ENCODE peak calls at places on chromosome 17, in ten cellular contexts. One of them, this sample, is unnamed.
A peak's percentile ranks its signal among the peaks of the same experiment; 100 is the strongest.

GRCh38 chr17:7173687-7174602 is 5.2 kb downstream of the ASGR1 start:
- DNase-seq in fibroblast of lung: peak; percentile 27
- DNase-seq in HFFc6: no peak
- DNase-seq in GM04503: no peak
- DNase-seq in lung: peak; percentile 58
- DNase-seq in SJSA1: no peak
- DNase-seq in lower leg skin: peak; percentile 44
- DNase-seq in gastrocnemius medialis: no peak
- DNase-seq in activated T-cell treated with anti-CD3 and anti-CD28 coated beads for 24 hours: peak; percentile 35
- DNase-seq in fibroblast of the conjunctiva: no peak
- DNase-seq in this sample: peak; percentile 96

GRCh38 chr17:41324180-41325075 is 8.9 kb upstream of the KRTAP17-1 start:
- DNase-seq in fibroblast of lung: no peak
- DNase-seq in activated T-cell treated with anti-CD3 and anti-CD28 coated beads for 24 hours: no peak
- DNase-seq in lower leg skin: no peak
- DNase-seq in HFFc6: no peak
- DNase-seq in lung: no peak
- DNase-seq in gastrocnemius medialis: no peak
- DNase-seq in SJSA1: no peak
- DNase-seq in fibroblast of the conjunctiva: no peak
- DNase-seq in GM04503: no peak
- DNase-seq in this sample: peak; percentile 79

GRCh38 chr17:44628234-44629188 is 27.8 kb upstream of the MEIOC start:
- DNase-seq in lung: no peak
- DNase-seq in SJSA1: no peak
- DNase-seq in gastrocnemius medialis: no peak
- DNase-seq in fibroblast of lung: peak; percentile 40
- DNase-seq in HFFc6: no peak
- DNase-seq in GM04503: no peak
- DNase-seq in activated T-cell treated with anti-CD3 and anti-CD28 coated beads for 24 hours: no peak
- DNase-seq in lower leg skin: no peak
- DNase-seq in fibroblast of the conjunctiva: no peak
- DNase-seq in this sample: peak; percentile 82

GRCh38 chr17:39822051-39822450 is 42.1 kb downstream of the IKZF3 start:
- DNase-seq in lower leg skin: no peak
- DNase-seq in lung: no peak
- DNase-seq in GM04503: no peak
- DNase-seq in fibroblast of the conjunctiva: no peak
- DNase-seq in HFFc6: no peak
- DNase-seq in activated T-cell treated with anti-CD3 and anti-CD28 coated beads for 24 hours: peak; percentile 22
- DNase-seq in SJSA1: no peak
- DNase-seq in gastrocnemius medialis: no peak
- DNase-seq in fibroblast of lung: no peak
- DNase-seq in this sample: no peak

GRCh38 chr17:37708008-37708615 is 36.7 kb downstream of the HNF1B start:
- DNase-seq in lower leg skin: no peak
- DNase-seq in lung: no peak
- DNase-seq in activated T-cell treated with anti-CD3 and anti-CD28 coated beads for 24 hours: no peak
- DNase-seq in HFFc6: no peak
- DNase-seq in fibroblast of lung: no peak
- DNase-seq in fibroblast of the conjunctiva: no peak
- DNase-seq in SJSA1: no peak
- DNase-seq in GM04503: no peak
- DNase-seq in gastrocnemius medialis: no peak
- DNase-seq in this sample: no peak

GRCh38 chr17:4583796-4584124 is 569 bp upstream of the SMTNL2 start:
- DNase-seq in SJSA1: peak; percentile 5
- DNase-seq in GM04503: no peak
- DNase-seq in lower leg skin: no peak
- DNase-seq in fibroblast of the conjunctiva: no peak
- DNase-seq in activated T-cell treated with anti-CD3 and anti-CD28 coated beads for 24 hours: no peak
- DNase-seq in HFFc6: no peak
- DNase-seq in fibroblast of lung: no peak
- DNase-seq in lung: no peak
- DNase-seq in gastrocnemius medialis: no peak
- DNase-seq in this sample: peak; percentile 74

GRCh38 chr17:42706732-42707131 is 24.4 kb downstream of the CNTNAP1 start:
- DNase-seq in activated T-cell treated with anti-CD3 and anti-CD28 coated beads for 24 hours: peak; percentile 28
- DNase-seq in gastrocnemius medialis: no peak
- DNase-seq in SJSA1: no peak
- DNase-seq in GM04503: no peak
- DNase-seq in HFFc6: no peak
- DNase-seq in lower leg skin: no peak
- DNase-seq in fibroblast of the conjunctiva: no peak
- DNase-seq in fibroblast of lung: no peak
- DNase-seq in lung: no peak
- DNase-seq in this sample: no peak

GRCh38 chr17:45784583-45785372 is 658 bp downstream of the CRHR1 start:
- DNase-seq in fibroblast of lung: peak; percentile 20
- DNase-seq in lung: no peak
- DNase-seq in lower leg skin: no peak
- DNase-seq in activated T-cell treated with anti-CD3 and anti-CD28 coated beads for 24 hours: peak; percentile 10
- DNase-seq in GM04503: no peak
- DNase-seq in HFFc6: no peak
- DNase-seq in fibroblast of the conjunctiva: no peak
- DNase-seq in gastrocnemius medialis: no peak
- DNase-seq in SJSA1: no peak
- DNase-seq in this sample: peak; percentile 66

GRCh38 chr17:35373984-35374765 is 754 bp upstream of the SLFN11 start:
- DNase-seq in activated T-cell treated with anti-CD3 and anti-CD28 coated beads for 24 hours: peak; percentile 32
- DNase-seq in SJSA1: peak; percentile 69
- DNase-seq in gastrocnemius medialis: peak; percentile 24
- DNase-seq in fibroblast of lung: peak; percentile 37
- DNase-seq in lung: peak; percentile 54
- DNase-seq in GM04503: peak; percentile 25
- DNase-seq in lower leg skin: peak; percentile 34
- DNase-seq in fibroblast of the conjunctiva: peak; percentile 27
- DNase-seq in HFFc6: peak; percentile 50
- DNase-seq in this sample: peak; percentile 54

GRCh38 chr17:72151565-72152391 is 31.0 kb downstream of the SOX9 start:
- DNase-seq in activated T-cell treated with anti-CD3 and anti-CD28 coated beads for 24 hours: no peak
- DNase-seq in HFFc6: no peak
- DNase-seq in fibroblast of lung: peak; percentile 92
- DNase-seq in gastrocnemius medialis: no peak
- DNase-seq in GM04503: no peak
- DNase-seq in SJSA1: peak; percentile 26
- DNase-seq in lung: peak; percentile 61
- DNase-seq in fibroblast of the conjunctiva: no peak
- DNase-seq in lower leg skin: peak; percentile 24
- DNase-seq in this sample: peak; percentile 62

GRCh38 chr17:83201206-83202001 is 122.0 kb downstream of the METRNL start:
- DNase-seq in activated T-cell treated with anti-CD3 and anti-CD28 coated beads for 24 hours: no peak
- DNase-seq in SJSA1: no peak
- DNase-seq in HFFc6: no peak
- DNase-seq in gastrocnemius medialis: peak; percentile 1
- DNase-seq in lung: no peak
- DNase-seq in fibroblast of lung: no peak
- DNase-seq in lower leg skin: peak; percentile 15
- DNase-seq in GM04503: no peak
- DNase-seq in fibroblast of the conjunctiva: no peak
- DNase-seq in this sample: no peak

GRCh38 chr17:55140751-55141150 is 124.0 kb upstream of the HLF start:
- DNase-seq in fibroblast of lung: no peak
- DNase-seq in lung: no peak
- DNase-seq in gastrocnemius medialis: no peak
- DNase-seq in fibroblast of the conjunctiva: no peak
- DNase-seq in activated T-cell treated with anti-CD3 and anti-CD28 coated beads for 24 hours: no peak
- DNase-seq in SJSA1: no peak
- DNase-seq in HFFc6: no peak
- DNase-seq in lower leg skin: no peak
- DNase-seq in GM04503: no peak
- DNase-seq in this sample: no peak

GRCh38 chr17:63550816-63551639 is 751 bp downstream of the DCAF7 start:
- DNase-seq in lower leg skin: no peak
- DNase-seq in GM04503: peak; percentile 6
- DNase-seq in HFFc6: peak; percentile 31
- DNase-seq in fibroblast of lung: peak; percentile 58
- DNase-seq in activated T-cell treated with anti-CD3 and anti-CD28 coated beads for 24 hours: no peak
- DNase-seq in lung: no peak
- DNase-seq in fibroblast of the conjunctiva: no peak
- DNase-seq in SJSA1: peak; percentile 50
- DNase-seq in gastrocnemius medialis: no peak
- DNase-seq in this sample: peak; percentile 56

GRCh38 chr17:48995332-48995870 is 1.8 kb upstream of the IGF2BP1 start:
- DNase-seq in lung: no peak
- DNase-seq in lower leg skin: no peak
- DNase-seq in HFFc6: no peak
- DNase-seq in gastrocnemius medialis: no peak
- DNase-seq in fibroblast of the conjunctiva: no peak
- DNase-seq in SJSA1: peak; percentile 75
- DNase-seq in activated T-cell treated with anti-CD3 and anti-CD28 coated beads for 24 hours: no peak
- DNase-seq in fibroblast of lung: no peak
- DNase-seq in GM04503: no peak
- DNase-seq in this sample: peak; percentile 90

GRCh38 chr17:386145-386876 is 33.7 kb upstream of the RPH3AL start:
- DNase-seq in SJSA1: peak; percentile 29
- DNase-seq in gastrocnemius medialis: no peak
- DNase-seq in lung: peak; percentile 84
- DNase-seq in fibroblast of the conjunctiva: no peak
- DNase-seq in GM04503: no peak
- DNase-seq in fibroblast of lung: peak; percentile 23
- DNase-seq in activated T-cell treated with anti-CD3 and anti-CD28 coated beads for 24 hours: peak; percentile 61
- DNase-seq in lower leg skin: peak; percentile 42
- DNase-seq in HFFc6: no peak
- DNase-seq in this sample: peak; percentile 80

GRCh38 chr17:43732961-43733360 is 25.6 kb downstream of the SOST start:
- DNase-seq in SJSA1: peak; percentile 95
- DNase-seq in fibroblast of the conjunctiva: no peak
- DNase-seq in HFFc6: peak; percentile 78
- DNase-seq in fibroblast of lung: peak; percentile 94
- DNase-seq in GM04503: peak; percentile 83
- DNase-seq in lower leg skin: no peak
- DNase-seq in activated T-cell treated with anti-CD3 and anti-CD28 coated beads for 24 hours: no peak
- DNase-seq in lung: no peak
- DNase-seq in gastrocnemius medialis: no peak
- DNase-seq in this sample: peak; percentile 73

GRCh38 chr17:36095992-36096391 is 6.0 kb upstream of the CCL3 start:
- DNase-seq in fibroblast of the conjunctiva: no peak
- DNase-seq in fibroblast of lung: no peak
- DNase-seq in activated T-cell treated with anti-CD3 and anti-CD28 coated beads for 24 hours: no peak
- DNase-seq in HFFc6: no peak
- DNase-seq in lung: no peak
- DNase-seq in GM04503: no peak
- DNase-seq in SJSA1: no peak
- DNase-seq in gastrocnemius medialis: no peak
- DNase-seq in lower leg skin: no peak
- DNase-seq in this sample: no peak

This sample was measured in GM23338.